ENCODE peak calls at places on chromosomes 3 and 15, in four cellular contexts. E is ovary, F is thyroid gland, J is A549. U is an unnamed sample.
A peak's percentile ranks its signal among the peaks of the same experiment; 100 is the strongest.

GRCh38 chr3:72907131-72907697 is 19.4 kb downstream of the GXYLT2 start:
- DNase-seq in F (peak; percentile 43), E (no peak), J (no peak), U (no peak)

GRCh38 chr3:120350431-120350941 is 1.3 kb upstream of the LRRC58 start:
- DNase-seq in E (peak; percentile 64), J (peak; percentile 40), F (peak; percentile 56), U (peak; percentile 39)

GRCh38 chr3:136186330-136186729 is 9.8 kb downstream of the MSL2 start:
- DNase-seq in F (peak; percentile 20), J (no peak), E (no peak), U (no peak)

GRCh38 chr3:15667484-15667883 is 65.9 kb downstream of the BTD start:
- DNase-seq in F (no peak), E (no peak), J (no peak), U (no peak)

GRCh38 chr15:64699767-64700388 is 75.5 kb downstream of the RBPMS2 start:
- DNase-seq in E (peak; percentile 46), F (peak; percentile 84), J (no peak), U (no peak)

GRCh38 chr15:70933411-70933810 is 40.8 kb downstream of the LRRC49 start:
- DNase-seq in E (no peak), J (no peak), F (no peak), U (no peak)

GRCh38 chr15:96331942-96332853 is 1.7 kb downstream of the NR2F2 start:
- DNase-seq in F (peak; percentile 79), J (peak; percentile 79), E (peak; percentile 48), U (no peak)

GRCh38 chr3:126267169-126267975 is 87.0 kb upstream of the ALDH1L1 start:
- DNase-seq in E (peak; percentile 77), F (peak; percentile 84), J (peak; percentile 75), U (peak; percentile 13)

GRCh38 chr15:58748040-58748786 is 1.3 kb downstream of the ADAM10 start:
- DNase-seq in F (no peak), E (no peak), J (no peak), U (peak; percentile 28)

GRCh38 chr3:129398803-129399144 is 29.7 kb downstream of the EFCAB12 start:
- DNase-seq in E (no peak), J (no peak), F (peak; percentile 28), U (peak; percentile 67)

GRCh38 chr15:25763206-25763880 is 99.8 kb downstream of the ATP10A start:
- DNase-seq in J (peak; percentile 35), E (no peak), F (no peak), U (no peak)

GRCh38 chr3:31891876-31892455 is 89.1 kb downstream of the OSBPL10 start:
- DNase-seq in J (no peak), E (no peak), F (no peak), U (no peak)

GRCh38 chr3:39139442-39139841 is 13.9 kb downstream of the CSRNP1 start:
- DNase-seq in F (no peak), J (no peak), E (no peak), U (no peak)

GRCh38 chr3:127224118-127224517 is 31.2 kb downstream of the PRR23E start:
- DNase-seq in F (no peak), E (no peak), J (no peak), U (no peak)

GRCh38 chr15:66017009-66017408 is 147.7 kb downstream of the RAB11A start:
- DNase-seq in F (no peak), J (no peak), E (no peak), U (no peak)

GRCh38 chr3:188956839-188957489 is 214.8 kb upstream of the TPRG1 start:
- DNase-seq in E (no peak), F (no peak), J (peak; percentile 63), U (peak; percentile 35)

GRCh38 chr3:158313344-158313927 is 203.5 kb downstream of the RSRC1 start:
- DNase-seq in E (no peak), J (peak; percentile 60), F (no peak), U (peak; percentile 75)

GRCh38 chr3:18988619-18989229 is 159.6 kb upstream of the KCNH8 start:
- DNase-seq in F (no peak), E (no peak), J (peak; percentile 38), U (no peak)

GRCh38 chr3:64462203-64463120 is 225.3 kb downstream of the ADAMTS9 start:
- DNase-seq in E (no peak), F (no peak), J (no peak), U (no peak)

GRCh38 chr3:128551872-128552271 is 58.9 kb upstream of the GATA2 start:
- DNase-seq in J (no peak), E (no peak), F (no peak), U (no peak)

GRCh38 chr15:31494786-31495185 is 168.2 kb downstream of the KLF13 start:
- DNase-seq in J (no peak), E (no peak), F (no peak), U (no peak)

GRCh38 chr3:66671348-66671747 is 170.5 kb upstream of the LRIG1 start:
- DNase-seq in J (no peak), E (no peak), F (no peak), U (no peak)

GRCh38 chr3:188510366-188510765 is 356.4 kb downstream of the LPP start:
- DNase-seq in J (no peak), E (no peak), F (no peak), U (no peak)

GRCh38 chr3:5038243-5038642 is 59.0 kb downstream of the BHLHE40 start:
- DNase-seq in F (no peak), E (no peak), J (no peak), U (no peak)

GRCh38 chr15:60091150-60091549 is 87.0 kb downstream of the FOXB1 start:
- DNase-seq in F (peak; percentile 37), E (no peak), J (peak; percentile 78), U (no peak)

GRCh38 chr3:44729384-44729910 is at the start of gene ZNF501:
- DNase-seq in F (peak; percentile 91), E (peak; percentile 91), J (no peak), U (peak; percentile 89)
- TF ChIP-seq POLR2A in F (peak; percentile 30), E (peak; percentile 43), J (no peak), U (no peak)

GRCh38 chr3:196639517-196640500 is at the start of gene NRROS:
- DNase-seq in F (peak; percentile 46), J (no peak), E (no peak), U (peak; percentile 89)
- TF ChIP-seq POLR2A in F (no peak), J (no peak), E (no peak), U (peak; percentile 61)

GRCh38 chr3:61649381-61650170 is 88.2 kb downstream of the PTPRG start:
- DNase-seq in E (no peak), F (no peak), J (no peak), U (no peak)

GRCh38 chr3:61645148-61645547 is 83.8 kb downstream of the PTPRG start:
- DNase-seq in E (no peak), J (peak; percentile 20), F (no peak), U (no peak)

GRCh38 chr3:61650276-61650675 is 88.9 kb downstream of the PTPRG start:
- DNase-seq in F (peak; percentile 75), J (no peak), E (peak; percentile 80), U (no peak)

GRCh38 chr3:61646360-61646759 is 85.0 kb downstream of the PTPRG start:
- DNase-seq in J (no peak), F (no peak), E (no peak), U (no peak)

DNA sequence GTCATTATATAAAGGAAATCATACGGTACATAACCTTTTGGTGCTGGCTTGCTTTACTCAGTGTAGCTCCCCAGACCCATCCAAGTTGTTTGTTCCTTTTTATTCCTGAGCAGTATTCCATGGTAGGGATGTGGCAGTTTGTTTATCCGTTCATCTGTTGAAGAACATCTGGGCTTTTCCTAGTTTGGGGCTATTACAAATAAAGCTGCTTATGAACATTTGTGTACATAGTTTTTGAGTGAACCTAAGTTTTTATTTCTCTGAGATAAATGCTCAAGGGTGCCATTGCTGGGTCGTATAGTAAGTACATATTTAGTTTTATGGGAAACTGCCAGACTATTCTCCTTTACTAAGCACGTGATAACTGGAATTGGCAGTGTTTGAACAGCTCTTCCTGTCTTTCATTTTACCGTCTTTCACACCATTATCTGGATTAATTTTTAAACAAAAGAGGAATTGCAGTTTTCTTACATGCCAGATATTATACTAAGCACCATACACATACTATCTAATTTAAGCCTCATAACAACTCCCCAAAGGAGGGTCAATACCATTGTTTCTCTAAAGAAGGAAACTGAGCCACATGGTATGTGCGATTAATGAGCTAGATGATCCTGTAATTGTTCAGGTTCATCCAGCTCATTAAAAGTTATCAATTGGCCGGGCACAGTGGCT is 85.6 kb downstream of the PTPRG start:
- DNase-seq in F (no peak), E (no peak), J (no peak), U (no peak)
- TF ChIP-seq POLR2A in F (no peak), E (no peak), J (no peak), U (no peak)

GRCh38 chr3:196711838-196712513 is at the start of the genes CEP19 and PIGX:
- DNase-seq in E (peak; percentile 86), F (peak; percentile 87), J (peak; percentile 81), U (peak; percentile 94)
- TF ChIP-seq POLR2A in E (peak; percentile 59), F (peak; percentile 94), J (peak; percentile 76), U (peak; percentile 80)

GRCh38 chr3:69084668-69085542 is at the start of gene ARL6IP5:
- DNase-seq in J (peak; percentile 90), E (peak; percentile 91), F (peak; percentile 95), U (peak; percentile 94)
- TF ChIP-seq POLR2A in J (no peak), E (no peak), F (peak; percentile 83), U (peak; percentile 64)

DNA sequence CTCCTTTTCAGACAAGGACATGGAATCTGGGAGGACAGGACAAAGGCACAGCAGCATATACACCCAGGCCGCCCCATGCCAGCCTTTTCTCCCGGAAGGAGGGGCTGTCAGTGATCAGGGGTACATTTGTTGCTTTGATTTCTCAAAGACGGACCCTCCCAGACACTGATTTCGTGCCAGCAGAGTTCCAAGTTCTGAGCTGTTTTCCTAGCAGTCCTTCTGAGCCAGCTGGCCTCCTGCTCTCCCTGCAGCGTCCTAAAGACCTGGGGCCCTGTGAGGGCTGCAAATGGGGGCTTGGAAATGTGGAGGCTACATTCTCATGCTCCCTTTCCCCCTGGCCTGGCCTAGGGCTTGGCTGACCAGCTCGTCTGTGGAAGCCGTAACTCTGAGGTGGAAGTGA is 22.3 kb downstream of the CTSH start:
- DNase-seq in F (no peak), E (no peak), J (no peak), U (no peak)
- TF ChIP-seq POLR2A in F (no peak), E (no peak), J (no peak), U (no peak)

GRCh38 chr3:112561085-112561692 is 573 bp downstream of the ATG3 start:
- DNase-seq in E (peak; percentile 72), J (peak; percentile 84), F (peak; percentile 80), U (peak; percentile 84)
- TF ChIP-seq POLR2A in E (no peak), J (no peak), F (no peak), U (no peak)

DNA sequence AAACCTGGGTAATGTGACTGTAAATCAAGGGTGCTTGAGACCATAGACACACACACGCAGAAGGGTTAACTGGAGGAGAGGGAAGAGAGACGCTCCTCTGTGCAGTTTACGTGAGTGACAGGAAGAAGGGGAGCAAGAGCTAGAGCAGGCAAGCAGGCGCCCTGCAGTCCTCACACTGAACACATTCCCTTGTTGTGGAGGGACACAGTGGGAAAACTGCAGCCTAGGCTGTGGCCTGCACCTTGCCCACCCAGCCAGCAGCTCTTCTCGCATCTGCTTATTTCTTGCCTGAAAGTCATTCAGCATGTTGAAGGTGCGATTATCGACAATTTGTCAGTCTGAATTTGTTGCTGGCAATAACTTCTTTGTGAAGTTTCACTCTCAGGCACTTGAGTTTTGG is 24.2 kb downstream of the SOX2 start:
- DNase-seq in F (no peak), J (no peak), E (no peak), U (no peak)
- TF ChIP-seq POLR2A in F (no peak), J (no peak), E (no peak), U (no peak)

GRCh38 chr3:131502530-131503327 is at the start of gene MRPL3:
- DNase-seq in J (peak; percentile 87), E (peak; percentile 80), F (peak; percentile 85), U (peak; percentile 93)
- TF ChIP-seq POLR2A in J (peak; percentile 53), E (peak; percentile 32), F (peak; percentile 55), U (peak; percentile 77)